ENCODE peak calls at places on chromosomes 13 and 19, in six cellular contexts. G, C, E, Z, Y and A are unnamed samples.

GRCh38 chr13:28566283-28566682 is 71.4 kb upstream of the FLT1 start:
- ATAC-seq in G (no peak), Y (no peak), E (no peak), C (no peak), Z (no peak), A (no peak)

GRCh38 chr19:35928507-35928906 is 7.7 kb upstream of the LRFN3 start:
- ATAC-seq in E (no peak), Y (no peak), Z (no peak), C (no peak), G (no peak), A (no peak)

GRCh38 chr19:6076675-6077463 is 33.4 kb downstream of the RFX2 start:
- ATAC-seq in C (peak), G (no peak), E (no peak), Y (no peak), Z (peak), A (peak)

GRCh38 chr19:2248136-2249009 is 750 bp upstream of the AMH start:
- ATAC-seq in C (no peak), Y (no peak), G (no peak), E (peak), Z (no peak), A (no peak)

GRCh38 chr13:50355797-50356196 is 340.6 kb downstream of the KCNRG start:
- ATAC-seq in E (no peak), C (no peak), Y (no peak), G (peak), Z (no peak), A (no peak)

GRCh38 chr13:111262715-111263114 is 57.7 kb upstream of the TEX29 start:
- ATAC-seq in Y (no peak), Z (no peak), E (no peak), G (no peak), C (no peak), A (no peak)

GRCh38 chr13:109666656-109667448 is 119.5 kb downstream of the IRS2 start:
- ATAC-seq in Y (no peak), G (no peak), C (peak), E (peak), Z (no peak), A (no peak)

GRCh38 chr13:28159057-28159456 is 20.7 kb downstream of the PAN3 start:
- ATAC-seq in Z (no peak), G (no peak), Y (no peak), E (no peak), C (no peak), A (no peak)

GRCh38 chr19:38868551-38868950 is 9.5 kb downstream of the RINL start:
- ATAC-seq in E (no peak), G (no peak), Z (no peak), C (no peak), Y (no peak), A (no peak)
- H3K4me3 ChIP-seq in E (no peak), G (no peak), Z (no peak), C (no peak), Y (no peak), A (no peak)

GRCh38 chr19:12042893-12043292 is 7.4 kb upstream of the ZNF433 start:
- ATAC-seq in Y (peak), E (no peak), G (no peak), Z (no peak), C (no peak), A (no peak)
- TF ChIP-seq EP300 in Y (no peak), E (no peak), G (no peak), Z (no peak), C (no peak), A (no peak)

GRCh38 chr19:913080-913748 is at the start of gene R3HDM4:
- ATAC-seq in Z (peak), Y (peak), E (peak), C (peak), G (peak), A (peak)

GRCh38 chr19:911197-912033 is 1.6 kb downstream of the R3HDM4 start:
- ATAC-seq in E (no peak), C (no peak), Y (no peak), G (no peak), Z (no peak), A (no peak)

GRCh38 chr19:916645-917322 is 349 bp upstream of the KISS1R start:
- ATAC-seq in E (peak), G (no peak), Z (no peak), C (peak), Y (peak), A (no peak)

GRCh38 chr19:917323-918151 is at the start of gene KISS1R:
- ATAC-seq in Y (peak), Z (peak), G (peak), E (peak), C (peak), A (no peak)

GRCh38 chr19:912181-913079 is 589 bp downstream of the R3HDM4 start:
- ATAC-seq in G (no peak), E (no peak), Y (no peak), C (peak), Z (no peak), A (peak)
- H3K4me3 ChIP-seq in G (peak), E (peak), Y (peak), C (peak), Z (peak), A (peak)

GRCh38 chr13:58838615-58839014 is 1207.1 kb downstream of the PCDH17 start:
- ATAC-seq in C (no peak), Y (no peak), G (no peak), Z (no peak), E (no peak), A (no peak)
- TF ChIP-seq EP300 in C (no peak), Y (no peak), G (no peak), Z (no peak), E (no peak), A (no peak)

GRCh38 chr19:34841780-34842179 is 68.8 kb upstream of the ZNF599 start:
- ATAC-seq in Z (no peak), Y (no peak), C (no peak), G (no peak), E (peak), A (no peak)

GRCh38 chr19:34837262-34837661 is 64.2 kb upstream of the ZNF599 start:
- ATAC-seq in Y (no peak), Z (no peak), E (no peak), G (no peak), C (no peak), A (peak)

GRCh38 chr19:34838753-34839431 is 65.9 kb upstream of the ZNF599 start:
- ATAC-seq in C (peak), Z (no peak), E (peak), G (no peak), Y (peak), A (no peak)

GRCh38 chr19:34835952-34836351 is 62.9 kb upstream of the ZNF599 start:
- ATAC-seq in E (no peak), Y (no peak), Z (no peak), G (no peak), C (no peak), A (no peak)

GRCh38 chr19:34838248-34838647 is 65.2 kb upstream of the ZNF599 start:
- ATAC-seq in E (peak), G (no peak), Y (peak), Z (no peak), C (peak), A (no peak)
- H3K4me3 ChIP-seq in E (no peak), G (no peak), Y (no peak), Z (no peak), C (peak), A (no peak)

DNA sequence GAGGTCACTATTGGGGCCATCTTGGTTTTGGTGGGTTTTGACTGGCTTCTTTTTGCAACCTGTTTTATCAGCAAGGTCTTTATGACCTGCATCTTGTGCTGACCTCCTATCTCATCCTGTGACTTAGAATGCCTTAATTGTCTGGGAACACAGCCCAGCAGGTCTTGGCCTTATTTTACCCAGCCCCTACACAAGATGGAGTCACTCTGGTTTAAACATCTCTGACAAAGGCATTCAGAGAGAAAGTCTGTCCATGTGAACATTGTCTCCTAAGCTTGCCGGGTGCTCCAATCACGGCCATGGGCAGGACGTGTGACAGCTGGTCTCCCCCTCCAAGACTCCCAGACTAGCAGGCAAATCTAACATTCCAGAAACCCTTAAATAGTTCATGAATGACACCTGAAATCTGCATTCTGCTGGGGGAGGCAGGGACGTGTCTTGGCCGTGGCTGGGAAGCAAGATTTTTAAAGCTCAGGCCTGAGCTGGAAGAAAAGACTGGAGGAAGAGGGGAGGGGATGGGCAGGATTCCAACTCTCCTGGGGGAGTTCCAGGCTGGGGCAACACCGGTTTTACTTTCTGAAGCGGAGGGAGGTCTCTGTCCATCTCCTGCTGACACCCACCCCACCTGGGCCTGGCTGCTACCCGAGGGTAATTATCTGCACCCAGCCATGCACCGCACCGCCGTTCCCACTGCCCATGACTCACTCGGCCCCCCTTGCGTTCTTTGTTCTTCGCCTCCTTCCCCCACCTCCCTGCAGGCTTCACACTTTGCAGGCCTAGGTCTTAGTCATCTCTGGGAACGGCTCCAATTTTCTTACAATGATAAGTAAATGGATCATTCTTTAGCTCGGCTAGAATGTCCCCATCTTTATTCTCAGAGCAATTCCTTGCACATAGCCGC is 11.5 kb upstream of the OR1M1 start:
- ATAC-seq in E (peak), Z (peak), Y (peak), G (no peak), C (peak), A (peak)
- TF ChIP-seq EP300 in E (peak), Z (no peak), Y (no peak), G (no peak), C (peak), A (no peak)

DNA sequence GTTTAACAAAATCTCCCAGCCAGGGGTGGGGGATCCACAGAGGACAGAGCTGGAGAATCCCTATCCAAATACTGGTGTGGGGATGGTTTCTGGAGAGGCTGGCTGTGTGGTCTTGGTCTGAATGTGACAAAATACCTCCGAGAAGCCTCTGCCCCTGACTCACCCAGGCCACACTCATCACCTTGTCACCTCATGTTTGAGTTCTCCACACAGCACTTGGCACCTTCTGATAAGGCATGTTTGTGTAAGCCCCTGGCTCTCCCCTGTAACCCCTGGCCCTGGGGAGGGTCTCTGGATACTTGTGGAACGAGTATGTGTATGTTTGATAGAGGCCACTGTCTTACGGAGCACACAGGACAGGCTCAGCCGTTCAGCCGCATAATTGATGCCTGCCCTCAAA is 14.7 kb downstream of the TECR start:
- ATAC-seq in Z (no peak), Y (no peak), G (no peak), E (peak), C (no peak), A (no peak)
- H3K4me3 ChIP-seq in Z (no peak), Y (no peak), G (no peak), E (no peak), C (no peak), A (no peak)

GRCh38 chr19:45506246-45506990 is 861 bp upstream of the VASP start:
- ATAC-seq in E (peak), Z (peak), Y (peak), C (peak), G (peak), A (peak)
- TF ChIP-seq EP300 in E (no peak), Z (no peak), Y (peak), C (peak), G (peak), A (no peak)

DNA sequence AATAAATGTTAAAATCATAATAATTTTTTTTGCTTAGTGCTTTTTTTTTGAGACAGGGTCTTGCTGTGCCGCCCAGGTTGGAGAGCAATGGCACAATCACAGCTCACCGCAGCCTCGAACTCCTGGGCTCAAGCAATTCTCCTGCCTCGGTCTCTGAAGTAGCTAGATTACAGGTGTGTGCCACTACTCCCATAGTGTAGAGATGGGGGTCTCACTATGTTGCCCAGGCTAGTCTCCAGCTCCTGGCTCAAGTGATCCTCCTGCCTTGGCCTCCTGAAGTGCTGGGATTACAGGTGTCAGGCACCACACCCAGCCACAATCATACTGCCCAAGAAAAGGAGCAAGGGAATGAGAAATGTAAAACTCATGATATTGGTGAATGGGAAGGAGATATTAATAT is 5.1 kb downstream of the FBL start:
- ATAC-seq in Z (no peak), Y (no peak), G (no peak), E (no peak), C (no peak), A (no peak)
- H3K4me3 ChIP-seq in Z (no peak), Y (no peak), G (no peak), E (no peak), C (no peak), A (no peak)